ENCODE peak calls at places on chromosome 21, in seven cellular contexts. One of them, this sample, is unnamed.

GRCh38 chr21:15293251-15293650 is 228.5 kb upstream of the NRIP1 start:
- DNase-seq in Peyer's patch: no peak
- DNase-seq in K562: no peak
- DNase-seq in stomach: no peak
- DNase-seq in body of pancreas: no peak
- DNase-seq in uterus: no peak
- DNase-seq in IMR-90: peak; percentile 82
- DNase-seq in this sample: no peak

GRCh38 chr21:42696516-42697040 is 43.2 kb downstream of the PDE9A start:
- DNase-seq in Peyer's patch: no peak
- DNase-seq in K562: no peak
- DNase-seq in stomach: no peak
- DNase-seq in body of pancreas: no peak
- DNase-seq in uterus: no peak
- DNase-seq in IMR-90: no peak
- DNase-seq in this sample: no peak

GRCh38 chr21:19999369-20000272 is 998.6 kb upstream of the NCAM2 start:
- DNase-seq in Peyer's patch: no peak
- DNase-seq in K562: peak; percentile 23
- DNase-seq in stomach: no peak
- DNase-seq in body of pancreas: no peak
- DNase-seq in uterus: no peak
- DNase-seq in IMR-90: no peak
- DNase-seq in this sample: no peak

GRCh38 chr21:41418393-41418792 is 7.6 kb upstream of the MX1 start:
- DNase-seq in Peyer's patch: no peak
- DNase-seq in K562: no peak
- DNase-seq in stomach: no peak
- DNase-seq in body of pancreas: no peak
- DNase-seq in uterus: no peak
- DNase-seq in IMR-90: no peak
- DNase-seq in this sample: no peak

GRCh38 chr21:29335720-29336119 is 37.0 kb downstream of the BACH1 start:
- DNase-seq in Peyer's patch: no peak
- DNase-seq in K562: no peak
- DNase-seq in stomach: no peak
- DNase-seq in body of pancreas: no peak
- DNase-seq in uterus: no peak
- DNase-seq in IMR-90: peak; percentile 61
- DNase-seq in this sample: no peak

GRCh38 chr21:35127851-35128250 is 78.7 kb upstream of the RUNX1 start:
- DNase-seq in Peyer's patch: no peak
- DNase-seq in K562: no peak
- DNase-seq in stomach: no peak
- DNase-seq in body of pancreas: no peak
- DNase-seq in uterus: no peak
- DNase-seq in IMR-90: no peak
- DNase-seq in this sample: no peak

GRCh38 chr21:45396620-45396995 is 8.4 kb upstream of the COL18A1 start:
- DNase-seq in Peyer's patch: peak; percentile 31
- DNase-seq in K562: no peak
- DNase-seq in stomach: no peak
- DNase-seq in body of pancreas: no peak
- DNase-seq in uterus: no peak
- DNase-seq in IMR-90: no peak
- DNase-seq in this sample: no peak

GRCh38 chr21:30251781-30252180 is 31.0 kb downstream of the KRTAP24-1 start:
- DNase-seq in Peyer's patch: no peak
- DNase-seq in K562: no peak
- DNase-seq in stomach: no peak
- DNase-seq in body of pancreas: no peak
- DNase-seq in uterus: no peak
- DNase-seq in IMR-90: no peak
- DNase-seq in this sample: no peak

GRCh38 chr21:44509539-44509938 is 30.5 kb downstream of the KRTAP10-1 start:
- DNase-seq in Peyer's patch: peak; percentile 75
- DNase-seq in K562: no peak
- DNase-seq in stomach: peak; percentile 93
- DNase-seq in body of pancreas: peak; percentile 95
- DNase-seq in uterus: no peak
- DNase-seq in IMR-90: no peak
- DNase-seq in this sample: peak; percentile 7

GRCh38 chr21:26297856-26298255 is 127.3 kb upstream of the APP start:
- DNase-seq in Peyer's patch: no peak
- DNase-seq in K562: no peak
- DNase-seq in stomach: no peak
- DNase-seq in body of pancreas: no peak
- DNase-seq in uterus: no peak
- DNase-seq in IMR-90: no peak
- DNase-seq in this sample: no peak

GRCh38 chr21:36929622-36930021 is 36.8 kb downstream of the HLCS start:
- DNase-seq in Peyer's patch: no peak
- DNase-seq in K562: no peak
- DNase-seq in stomach: peak; percentile 55
- DNase-seq in body of pancreas: peak; percentile 82
- DNase-seq in uterus: no peak
- DNase-seq in IMR-90: peak; percentile 49
- DNase-seq in this sample: no peak

GRCh38 chr21:42666023-42666747 is 12.8 kb downstream of the PDE9A start:
- DNase-seq in Peyer's patch: peak; percentile 71
- DNase-seq in K562: peak; percentile 96
- DNase-seq in stomach: no peak
- DNase-seq in body of pancreas: no peak
- DNase-seq in uterus: no peak
- DNase-seq in IMR-90: no peak
- DNase-seq in this sample: no peak

GRCh38 chr21:46217511-46218196 is 10.9 kb downstream of the LSS start:
- DNase-seq in Peyer's patch: peak; percentile 49
- DNase-seq in K562: no peak
- DNase-seq in stomach: no peak
- DNase-seq in body of pancreas: no peak
- DNase-seq in uterus: peak; percentile 11
- DNase-seq in IMR-90: no peak
- DNase-seq in this sample: no peak

DNA sequence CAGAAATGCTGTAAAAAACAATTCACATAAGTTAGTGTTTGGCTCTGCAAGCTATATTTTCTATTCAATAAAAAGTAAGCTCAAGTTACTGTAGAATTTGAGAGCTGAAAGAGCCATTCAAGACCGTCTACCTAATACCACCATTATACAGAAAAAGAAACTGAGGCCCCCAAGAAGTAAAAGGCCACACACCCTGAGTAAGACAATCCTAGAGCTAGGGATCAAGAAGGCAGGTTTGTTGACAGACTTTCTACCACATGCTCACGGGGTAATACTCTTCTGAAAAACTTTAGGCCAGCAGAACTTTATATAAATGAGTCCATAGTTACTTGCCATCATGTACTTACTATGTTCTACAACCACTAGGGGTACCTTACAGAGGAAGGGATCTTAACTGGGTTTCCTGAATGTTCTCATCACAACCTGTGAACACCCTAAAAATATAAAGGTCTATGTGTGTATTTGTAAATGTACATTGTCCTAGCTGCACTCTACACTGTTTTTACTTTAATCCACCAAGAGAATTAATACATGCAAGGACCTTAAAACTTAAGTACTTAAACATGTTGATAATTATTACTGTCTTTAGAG is 2.7 kb downstream of the PSMG1 start:
- DNase-seq in Peyer's patch: no peak
- DNase-seq in K562: no peak
- DNase-seq in stomach: no peak
- DNase-seq in body of pancreas: no peak
- DNase-seq in uterus: no peak
- DNase-seq in IMR-90: no peak
- DNase-seq in this sample: no peak
- H3K4me3 ChIP-seq in Peyer's patch: no peak overlapping the region
- H3K4me3 ChIP-seq in K562: no peak overlapping the region
- H3K4me3 ChIP-seq in stomach: no peak overlapping the region
- H3K4me3 ChIP-seq in body of pancreas: no peak overlapping the region
- H3K4me3 ChIP-seq in uterus: no peak overlapping the region
- H3K4me3 ChIP-seq in IMR-90: no peak overlapping the region
- H3K4me3 ChIP-seq in this sample: no peak overlapping the region

GRCh38 chr21:17753736-17754135 is 65.4 kb downstream of the C21orf91 start:
- DNase-seq in Peyer's patch: no peak
- DNase-seq in K562: no peak
- DNase-seq in stomach: no peak
- DNase-seq in body of pancreas: no peak
- DNase-seq in uterus: no peak
- DNase-seq in IMR-90: no peak
- DNase-seq in this sample: no peak
- H3K4me1 ChIP-seq in Peyer's patch: no peaks in the 10 kb centered on the region
- H3K4me1 ChIP-seq in K562: no peaks in the 10 kb centered on the region
- H3K4me1 ChIP-seq in stomach: peaks cover 2% of the 10 kb centered on the region
- H3K4me1 ChIP-seq in body of pancreas: no peaks in the 10 kb centered on the region
- H3K4me1 ChIP-seq in uterus: no peaks in the 10 kb centered on the region
- H3K4me1 ChIP-seq in IMR-90: no peaks in the 10 kb centered on the region
- H3K4me1 ChIP-seq in this sample: no peaks in the 10 kb centered on the region

GRCh38 chr21:33587792-33588484 is 546 bp downstream of the DONSON start:
- DNase-seq in Peyer's patch: peak; percentile 66
- DNase-seq in K562: no peak
- DNase-seq in stomach: peak; percentile 34
- DNase-seq in body of pancreas: peak; percentile 31
- DNase-seq in uterus: peak; percentile 41
- DNase-seq in IMR-90: peak; percentile 20
- DNase-seq in this sample: no peak

GRCh38 chr21:33586927-33587326 is 1.6 kb downstream of the DONSON start:
- DNase-seq in Peyer's patch: no peak
- DNase-seq in K562: no peak
- DNase-seq in stomach: no peak
- DNase-seq in body of pancreas: no peak
- DNase-seq in uterus: no peak
- DNase-seq in IMR-90: no peak
- DNase-seq in this sample: no peak

GRCh38 chr21:33584455-33584854 is 4.0 kb downstream of the DONSON start:
- DNase-seq in Peyer's patch: no peak
- DNase-seq in K562: peak; percentile 33
- DNase-seq in stomach: no peak
- DNase-seq in body of pancreas: no peak
- DNase-seq in uterus: no peak
- DNase-seq in IMR-90: no peak
- DNase-seq in this sample: no peak

GRCh38 chr21:33588485-33589335 is at the start of gene DONSON:
- DNase-seq in Peyer's patch: peak; percentile 96
- DNase-seq in K562: peak; percentile 100
- DNase-seq in stomach: peak; percentile 89
- DNase-seq in body of pancreas: peak; percentile 84
- DNase-seq in uterus: peak; percentile 89
- DNase-seq in IMR-90: peak; percentile 73
- DNase-seq in this sample: peak; percentile 63
- TF ChIP-seq POLR2A in Peyer's patch: peak; percentile 19
- TF ChIP-seq POLR2A in K562: peak; percentile 85
- TF ChIP-seq POLR2A in stomach: no peak
- TF ChIP-seq POLR2A in body of pancreas: peak; percentile 49
- TF ChIP-seq POLR2A in uterus: peak; percentile 72
- TF ChIP-seq POLR2A in IMR-90: peak; percentile 87
- TF ChIP-seq POLR2A in this sample: peak; percentile 68

DNA sequence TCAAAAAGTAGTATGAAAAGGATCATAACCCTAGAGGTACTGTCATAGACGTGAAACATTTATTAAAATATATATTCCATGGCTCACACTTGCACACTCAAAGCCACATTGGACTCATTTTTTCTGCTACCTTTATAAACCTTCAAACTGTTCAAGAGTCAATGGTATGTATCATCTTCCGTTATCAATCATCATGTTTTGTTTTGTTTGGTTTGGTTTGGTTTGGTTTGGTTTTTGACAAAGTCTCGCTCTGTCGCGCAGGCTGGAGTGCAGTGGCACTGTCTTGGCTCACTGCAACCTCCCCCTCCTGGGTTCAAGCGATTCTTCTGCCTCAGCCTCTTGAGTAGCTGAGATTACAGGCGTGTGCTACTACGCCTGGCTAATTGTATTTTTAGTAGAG is 1.8 kb downstream of the IFNAR2 start:
- DNase-seq in Peyer's patch: no peak
- DNase-seq in K562: no peak
- DNase-seq in stomach: no peak
- DNase-seq in body of pancreas: no peak
- DNase-seq in uterus: no peak
- DNase-seq in IMR-90: no peak
- DNase-seq in this sample: no peak
- H3K4me3 ChIP-seq in Peyer's patch: peak overlapping the region; percentile 99
- H3K4me3 ChIP-seq in K562: no peak overlapping the region
- H3K4me3 ChIP-seq in stomach: peak overlapping the region; percentile 97
- H3K4me3 ChIP-seq in body of pancreas: no peak overlapping the region
- H3K4me3 ChIP-seq in uterus: no peak overlapping the region
- H3K4me3 ChIP-seq in IMR-90: no peak overlapping the region
- H3K4me3 ChIP-seq in this sample: no peak overlapping the region